ENCODE peak calls at places on chromosomes 7 and 10, in seven cellular contexts. One of them, this sample, is unnamed.

GRCh38 chr10:124005991-124006392 is 87.4 kb downstream of the CHST15 start:
- DNase-seq in endothelial cell: no peak
- DNase-seq in fibroblast of the conjunctiva: no peak
- DNase-seq in NT2/D1: no peak
- DNase-seq in stimulated activated naive B cell treated with anti-CD40 and anti-IgM and Interleukin-4, amounts not matched to agents 10 μg/mL and 1 μg/mL and 100 μg/mL, for 72 hours: no peak
- DNase-seq in activated naive CD8-positive, alpha-beta T cell treated with anti-CD3 and anti-CD28 coated beads, Interleukin-2, amount 10 ng/mL, durations not matched to agents 7 days and 5 days: no peak
- DNase-seq in GM03348: no peak
- DNase-seq in this sample: no peak

GRCh38 chr7:101615446-101615845 is 13.7 kb downstream of the MYL10 start:
- DNase-seq in endothelial cell: no peak
- DNase-seq in fibroblast of the conjunctiva: no peak
- DNase-seq in NT2/D1: no peak
- DNase-seq in stimulated activated naive B cell treated with anti-CD40 and anti-IgM and Interleukin-4, amounts not matched to agents 10 μg/mL and 1 μg/mL and 100 μg/mL, for 72 hours: no peak
- DNase-seq in activated naive CD8-positive, alpha-beta T cell treated with anti-CD3 and anti-CD28 coated beads, Interleukin-2, amount 10 ng/mL, durations not matched to agents 7 days and 5 days: no peak
- DNase-seq in GM03348: no peak
- DNase-seq in this sample: peak

GRCh38 chr10:131959841-131960240 is 21.9 kb downstream of the BNIP3 start:
- DNase-seq in endothelial cell: no peak
- DNase-seq in fibroblast of the conjunctiva: no peak
- DNase-seq in NT2/D1: no peak
- DNase-seq in stimulated activated naive B cell treated with anti-CD40 and anti-IgM and Interleukin-4, amounts not matched to agents 10 μg/mL and 1 μg/mL and 100 μg/mL, for 72 hours: no peak
- DNase-seq in activated naive CD8-positive, alpha-beta T cell treated with anti-CD3 and anti-CD28 coated beads, Interleukin-2, amount 10 ng/mL, durations not matched to agents 7 days and 5 days: no peak
- DNase-seq in GM03348: no peak
- DNase-seq in this sample: no peak

GRCh38 chr10:86192147-86192546 is 174.4 kb downstream of the GRID1 start:
- DNase-seq in endothelial cell: no peak
- DNase-seq in fibroblast of the conjunctiva: no peak
- DNase-seq in NT2/D1: no peak
- DNase-seq in stimulated activated naive B cell treated with anti-CD40 and anti-IgM and Interleukin-4, amounts not matched to agents 10 μg/mL and 1 μg/mL and 100 μg/mL, for 72 hours: no peak
- DNase-seq in activated naive CD8-positive, alpha-beta T cell treated with anti-CD3 and anti-CD28 coated beads, Interleukin-2, amount 10 ng/mL, durations not matched to agents 7 days and 5 days: no peak
- DNase-seq in GM03348: no peak
- DNase-seq in this sample: no peak

GRCh38 chr7:141354251-141354650 is 197.0 kb upstream of the AGK start:
- DNase-seq in endothelial cell: no peak
- DNase-seq in fibroblast of the conjunctiva: no peak
- DNase-seq in NT2/D1: no peak
- DNase-seq in stimulated activated naive B cell treated with anti-CD40 and anti-IgM and Interleukin-4, amounts not matched to agents 10 μg/mL and 1 μg/mL and 100 μg/mL, for 72 hours: no peak
- DNase-seq in activated naive CD8-positive, alpha-beta T cell treated with anti-CD3 and anti-CD28 coated beads, Interleukin-2, amount 10 ng/mL, durations not matched to agents 7 days and 5 days: no peak
- DNase-seq in GM03348: peak
- DNase-seq in this sample: no peak

GRCh38 chr10:6275022-6275997 is 72.6 kb downstream of the PFKFB3 start:
- DNase-seq in endothelial cell: no peak
- DNase-seq in fibroblast of the conjunctiva: peak
- DNase-seq in NT2/D1: peak
- DNase-seq in stimulated activated naive B cell treated with anti-CD40 and anti-IgM and Interleukin-4, amounts not matched to agents 10 μg/mL and 1 μg/mL and 100 μg/mL, for 72 hours: peak
- DNase-seq in activated naive CD8-positive, alpha-beta T cell treated with anti-CD3 and anti-CD28 coated beads, Interleukin-2, amount 10 ng/mL, durations not matched to agents 7 days and 5 days: peak
- DNase-seq in GM03348: peak
- DNase-seq in this sample: peak

GRCh38 chr7:128370491-128370890 is 9.0 kb upstream of the PRRT4 start:
- DNase-seq in endothelial cell: no peak
- DNase-seq in fibroblast of the conjunctiva: no peak
- DNase-seq in NT2/D1: no peak
- DNase-seq in stimulated activated naive B cell treated with anti-CD40 and anti-IgM and Interleukin-4, amounts not matched to agents 10 μg/mL and 1 μg/mL and 100 μg/mL, for 72 hours: no peak
- DNase-seq in activated naive CD8-positive, alpha-beta T cell treated with anti-CD3 and anti-CD28 coated beads, Interleukin-2, amount 10 ng/mL, durations not matched to agents 7 days and 5 days: no peak
- DNase-seq in GM03348: no peak
- DNase-seq in this sample: no peak

GRCh38 chr10:21910798-21911197 is 92.7 kb downstream of the DNAJC1 start:
- DNase-seq in endothelial cell: no peak
- DNase-seq in fibroblast of the conjunctiva: no peak
- DNase-seq in NT2/D1: no peak
- DNase-seq in stimulated activated naive B cell treated with anti-CD40 and anti-IgM and Interleukin-4, amounts not matched to agents 10 μg/mL and 1 μg/mL and 100 μg/mL, for 72 hours: no peak
- DNase-seq in activated naive CD8-positive, alpha-beta T cell treated with anti-CD3 and anti-CD28 coated beads, Interleukin-2, amount 10 ng/mL, durations not matched to agents 7 days and 5 days: no peak
- DNase-seq in GM03348: no peak
- DNase-seq in this sample: no peak

GRCh38 chr7:99525713-99526440 is 21.4 kb downstream of the ZKSCAN5 start:
- DNase-seq in endothelial cell: peak
- DNase-seq in fibroblast of the conjunctiva: no peak
- DNase-seq in NT2/D1: no peak
- DNase-seq in stimulated activated naive B cell treated with anti-CD40 and anti-IgM and Interleukin-4, amounts not matched to agents 10 μg/mL and 1 μg/mL and 100 μg/mL, for 72 hours: no peak
- DNase-seq in activated naive CD8-positive, alpha-beta T cell treated with anti-CD3 and anti-CD28 coated beads, Interleukin-2, amount 10 ng/mL, durations not matched to agents 7 days and 5 days: no peak
- DNase-seq in GM03348: no peak
- DNase-seq in this sample: no peak

GRCh38 chr10:119917777-119918176 is 25.2 kb downstream of the SEC23IP start:
- DNase-seq in endothelial cell: no peak
- DNase-seq in fibroblast of the conjunctiva: no peak
- DNase-seq in NT2/D1: no peak
- DNase-seq in stimulated activated naive B cell treated with anti-CD40 and anti-IgM and Interleukin-4, amounts not matched to agents 10 μg/mL and 1 μg/mL and 100 μg/mL, for 72 hours: no peak
- DNase-seq in activated naive CD8-positive, alpha-beta T cell treated with anti-CD3 and anti-CD28 coated beads, Interleukin-2, amount 10 ng/mL, durations not matched to agents 7 days and 5 days: no peak
- DNase-seq in GM03348: no peak
- DNase-seq in this sample: no peak

GRCh38 chr10:130341325-130341724 is 205.1 kb downstream of the GLRX3 start:
- DNase-seq in endothelial cell: no peak
- DNase-seq in fibroblast of the conjunctiva: no peak
- DNase-seq in NT2/D1: no peak
- DNase-seq in stimulated activated naive B cell treated with anti-CD40 and anti-IgM and Interleukin-4, amounts not matched to agents 10 μg/mL and 1 μg/mL and 100 μg/mL, for 72 hours: no peak
- DNase-seq in activated naive CD8-positive, alpha-beta T cell treated with anti-CD3 and anti-CD28 coated beads, Interleukin-2, amount 10 ng/mL, durations not matched to agents 7 days and 5 days: no peak
- DNase-seq in GM03348: no peak
- DNase-seq in this sample: no peak

GRCh38 chr10:96858038-96858705 is 26.1 kb downstream of the LCOR start:
- DNase-seq in endothelial cell: no peak
- DNase-seq in fibroblast of the conjunctiva: no peak
- DNase-seq in NT2/D1: no peak
- DNase-seq in stimulated activated naive B cell treated with anti-CD40 and anti-IgM and Interleukin-4, amounts not matched to agents 10 μg/mL and 1 μg/mL and 100 μg/mL, for 72 hours: no peak
- DNase-seq in activated naive CD8-positive, alpha-beta T cell treated with anti-CD3 and anti-CD28 coated beads, Interleukin-2, amount 10 ng/mL, durations not matched to agents 7 days and 5 days: no peak
- DNase-seq in GM03348: peak
- DNase-seq in this sample: no peak

GRCh38 chr7:106041140-106041717 is 70.9 kb downstream of the SYPL1 start:
- DNase-seq in endothelial cell: peak
- DNase-seq in fibroblast of the conjunctiva: no peak
- DNase-seq in NT2/D1: peak
- DNase-seq in stimulated activated naive B cell treated with anti-CD40 and anti-IgM and Interleukin-4, amounts not matched to agents 10 μg/mL and 1 μg/mL and 100 μg/mL, for 72 hours: no peak
- DNase-seq in activated naive CD8-positive, alpha-beta T cell treated with anti-CD3 and anti-CD28 coated beads, Interleukin-2, amount 10 ng/mL, durations not matched to agents 7 days and 5 days: no peak
- DNase-seq in GM03348: peak
- DNase-seq in this sample: peak

GRCh38 chr7:84912993-84913635 is 273.7 kb downstream of the SEMA3D start:
- DNase-seq in endothelial cell: no peak
- DNase-seq in fibroblast of the conjunctiva: no peak
- DNase-seq in NT2/D1: no peak
- DNase-seq in stimulated activated naive B cell treated with anti-CD40 and anti-IgM and Interleukin-4, amounts not matched to agents 10 μg/mL and 1 μg/mL and 100 μg/mL, for 72 hours: no peak
- DNase-seq in activated naive CD8-positive, alpha-beta T cell treated with anti-CD3 and anti-CD28 coated beads, Interleukin-2, amount 10 ng/mL, durations not matched to agents 7 days and 5 days: no peak
- DNase-seq in GM03348: no peak
- DNase-seq in this sample: no peak

GRCh38 chr7:100372256-100372655 is 1.0 kb upstream of the PILRA start:
- DNase-seq in endothelial cell: no peak
- DNase-seq in fibroblast of the conjunctiva: no peak
- DNase-seq in NT2/D1: no peak
- DNase-seq in stimulated activated naive B cell treated with anti-CD40 and anti-IgM and Interleukin-4, amounts not matched to agents 10 μg/mL and 1 μg/mL and 100 μg/mL, for 72 hours: no peak
- DNase-seq in activated naive CD8-positive, alpha-beta T cell treated with anti-CD3 and anti-CD28 coated beads, Interleukin-2, amount 10 ng/mL, durations not matched to agents 7 days and 5 days: no peak
- DNase-seq in GM03348: peak
- DNase-seq in this sample: peak

GRCh38 chr7:33698006-33698405 is 207.3 kb upstream of the BMPER start:
- DNase-seq in endothelial cell: no peak
- DNase-seq in fibroblast of the conjunctiva: no peak
- DNase-seq in NT2/D1: no peak
- DNase-seq in stimulated activated naive B cell treated with anti-CD40 and anti-IgM and Interleukin-4, amounts not matched to agents 10 μg/mL and 1 μg/mL and 100 μg/mL, for 72 hours: no peak
- DNase-seq in activated naive CD8-positive, alpha-beta T cell treated with anti-CD3 and anti-CD28 coated beads, Interleukin-2, amount 10 ng/mL, durations not matched to agents 7 days and 5 days: no peak
- DNase-seq in GM03348: no peak
- DNase-seq in this sample: no peak

GRCh38 chr7:159113056-159113455 is 31.6 kb downstream of the VIPR2 start:
- DNase-seq in endothelial cell: no peak
- DNase-seq in fibroblast of the conjunctiva: no peak
- DNase-seq in NT2/D1: no peak
- DNase-seq in stimulated activated naive B cell treated with anti-CD40 and anti-IgM and Interleukin-4, amounts not matched to agents 10 μg/mL and 1 μg/mL and 100 μg/mL, for 72 hours: no peak
- DNase-seq in activated naive CD8-positive, alpha-beta T cell treated with anti-CD3 and anti-CD28 coated beads, Interleukin-2, amount 10 ng/mL, durations not matched to agents 7 days and 5 days: no peak
- DNase-seq in GM03348: no peak
- DNase-seq in this sample: no peak

GRCh38 chr10:116721991-116722392 is 20.4 kb downstream of the HSPA12A start:
- DNase-seq in endothelial cell: no peak
- DNase-seq in fibroblast of the conjunctiva: no peak
- DNase-seq in NT2/D1: no peak
- DNase-seq in stimulated activated naive B cell treated with anti-CD40 and anti-IgM and Interleukin-4, amounts not matched to agents 10 μg/mL and 1 μg/mL and 100 μg/mL, for 72 hours: no peak
- DNase-seq in activated naive CD8-positive, alpha-beta T cell treated with anti-CD3 and anti-CD28 coated beads, Interleukin-2, amount 10 ng/mL, durations not matched to agents 7 days and 5 days: no peak
- DNase-seq in GM03348: no peak
- DNase-seq in this sample: no peak

GRCh38 chr10:77881636-77882035 is 44.9 kb downstream of the DLG5 start:
- DNase-seq in endothelial cell: no peak
- DNase-seq in fibroblast of the conjunctiva: no peak
- DNase-seq in NT2/D1: no peak
- DNase-seq in stimulated activated naive B cell treated with anti-CD40 and anti-IgM and Interleukin-4, amounts not matched to agents 10 μg/mL and 1 μg/mL and 100 μg/mL, for 72 hours: no peak
- DNase-seq in activated naive CD8-positive, alpha-beta T cell treated with anti-CD3 and anti-CD28 coated beads, Interleukin-2, amount 10 ng/mL, durations not matched to agents 7 days and 5 days: no peak
- DNase-seq in GM03348: no peak
- DNase-seq in this sample: no peak

GRCh38 chr10:104622175-104622574 is 18.9 kb upstream of the SORCS3 start:
- DNase-seq in endothelial cell: no peak
- DNase-seq in fibroblast of the conjunctiva: no peak
- DNase-seq in NT2/D1: no peak
- DNase-seq in stimulated activated naive B cell treated with anti-CD40 and anti-IgM and Interleukin-4, amounts not matched to agents 10 μg/mL and 1 μg/mL and 100 μg/mL, for 72 hours: no peak
- DNase-seq in activated naive CD8-positive, alpha-beta T cell treated with anti-CD3 and anti-CD28 coated beads, Interleukin-2, amount 10 ng/mL, durations not matched to agents 7 days and 5 days: no peak
- DNase-seq in GM03348: no peak
- DNase-seq in this sample: no peak

This sample was measured in MV-4-11.